ENCODE peak calls at places on chromosomes 16 and 17, in six cellular contexts. G is right lobe of liver, H is T-cell, K is A549, N is HCT116, M is PC-3. O is an unnamed sample.

GRCh38 chr17:80455328-80455710 is 21.1 kb downstream of the NPTX1 start:
- ATAC-seq in N (peak; percentile 53), H (no peak), G (peak; percentile 57), K (peak; percentile 68), M (peak; percentile 55), O (peak; percentile 7)

GRCh38 chr16:6797223-6797622 is 535.4 kb upstream of the RBFOX1 start:
- ATAC-seq in G (no peak), H (no peak), M (no peak), N (no peak), K (no peak), O (no peak)

GRCh38 chr16:19130852-19131808 is 17.4 kb downstream of the ITPRIPL2 start:
- ATAC-seq in K (peak; percentile 63), M (peak; percentile 76), G (peak; percentile 85), N (peak; percentile 73), H (no peak), O (peak; percentile 46)

GRCh38 chr17:72725432-72726068 is 366.9 kb downstream of the SLC39A11 start:
- ATAC-seq in H (no peak), K (peak; percentile 85), G (peak; percentile 85), N (peak; percentile 83), M (peak; percentile 74), O (peak; percentile 80)

GRCh38 chr17:75013077-75013391 is 564 bp downstream of the MRPL58 start:
- ATAC-seq in G (no peak), K (peak; percentile 4), M (peak; percentile 0), H (peak; percentile 7), N (no peak), O (no peak)

GRCh38 chr17:57067781-57068180 is 17.3 kb upstream of the AKAP1 start:
- ATAC-seq in M (no peak), N (no peak), K (no peak), H (no peak), G (peak; percentile 10), O (no peak)

GRCh38 chr17:79892457-79893236 is 53.4 kb upstream of the CBX4 start:
- ATAC-seq in K (no peak), H (no peak), G (no peak), M (peak; percentile 78), N (peak; percentile 73), O (peak; percentile 81)

GRCh38 chr17:3961564-3962047 is 2.6 kb downstream of the ATP2A3 start:
- ATAC-seq in M (no peak), H (no peak), N (no peak), G (no peak), K (no peak), O (peak; percentile 37)

GRCh38 chr17:44197980-44198720 is 1.5 kb downstream of the ATXN7L3 start:
- ATAC-seq in K (peak; percentile 34), N (peak; percentile 43), H (peak; percentile 23), G (no peak), M (peak; percentile 27), O (peak; percentile 22)

GRCh38 chr17:8916470-8916869 is 49.0 kb upstream of the PIK3R6 start:
- ATAC-seq in N (peak; percentile 3), K (no peak), H (no peak), M (no peak), G (peak; percentile 58), O (peak; percentile 10)

GRCh38 chr16:23225109-23225508 is 42.6 kb downstream of the SCNN1G start:
- ATAC-seq in N (no peak), H (no peak), G (no peak), K (no peak), M (no peak), O (no peak)

GRCh38 chr16:22318690-22319358 is 21.6 kb downstream of the POLR3E start:
- ATAC-seq in G (peak; percentile 51), K (peak; percentile 66), H (peak; percentile 17), N (peak; percentile 61), M (peak; percentile 42), O (no peak)

GRCh38 chr16:52283018-52283417 is 263.9 kb downstream of the TOX3 start:
- ATAC-seq in G (no peak), N (no peak), H (no peak), M (no peak), K (no peak), O (no peak)

GRCh38 chr17:81523139-81524062 is 4.8 kb upstream of the FSCN2 start:
- ATAC-seq in G (no peak), M (no peak), K (no peak), H (no peak), N (no peak), O (no peak)

GRCh38 chr16:73033271-73033998 is 14.5 kb downstream of the ZFHX3 start:
- ATAC-seq in G (no peak), H (no peak), N (no peak), K (peak; percentile 21), M (no peak), O (no peak)

GRCh38 chr16:23803591-23804123 is 32.1 kb upstream of the PRKCB start:
- ATAC-seq in H (peak; percentile 99), K (peak; percentile 95), G (peak; percentile 74), M (peak; percentile 70), N (peak; percentile 95), O (peak; percentile 70)

GRCh38 chr17:52025231-52025630 is 133.3 kb downstream of the CA10 start:
- ATAC-seq in G (no peak), K (no peak), N (no peak), M (no peak), H (no peak), O (no peak)

GRCh38 chr17:48176456-48176855 is 68.9 kb downstream of the SNX11 start:
- ATAC-seq in N (no peak), G (no peak), M (no peak), H (no peak), K (no peak), O (no peak)

GRCh38 chr16:15856901-15857778 is at the start of gene MYH11:
- ATAC-seq in K (peak; percentile 55), G (no peak), N (no peak), H (no peak), M (no peak), O (peak; percentile 35)

GRCh38 chr16:16864536-16864935 is 485.6 kb downstream of the NPIPA7 start:
- ATAC-seq in H (no peak), K (no peak), M (no peak), G (no peak), N (no peak), O (no peak)

GRCh38 chr16:70694088-70694487 is 8.2 kb upstream of the MTSS2 start:
- ATAC-seq in H (no peak), K (peak; percentile 83), N (peak; percentile 77), G (no peak), M (peak; percentile 79), O (peak; percentile 35)

GRCh38 chr17:20275653-20276052 is 191.7 kb downstream of the LGALS9B start:
- ATAC-seq in G (no peak), M (no peak), K (no peak), H (peak; percentile 54), N (no peak), O (no peak)

GRCh38 chr16:3091551-3091950 is 7.5 kb downstream of the ZSCAN10 start:
- ATAC-seq in N (no peak), H (no peak), G (no peak), K (no peak), M (no peak), O (no peak)

GRCh38 chr17:17044846-17045561 is 2.7 kb downstream of the MPRIP start:
- ATAC-seq in N (no peak), K (peak; percentile 31), M (peak; percentile 25), G (no peak), H (no peak), O (no peak)

O was measured in esophagus mucosa.